ENCODE peak calls at places on chromosome 6, in six cellular contexts. One of them, this sample, is unnamed.
A peak's percentile ranks its signal among the peaks of the same experiment; 100 is the strongest.

GRCh38 chr6:18099501-18099900 is 23.0 kb downstream of the NHLRC1 start:
- DNase-seq in left cardiac atrium: no peak
- DNase-seq in testis: no peak
- DNase-seq in cardiac fibroblast: no peak
- DNase-seq in heart right ventricle: no peak
- DNase-seq in lung microvascular endothelial cell: no peak
- DNase-seq in this sample: no peak

GRCh38 chr6:150298029-150298380 is 70.8 kb upstream of the IYD start:
- DNase-seq in cardiac fibroblast: no peak
- DNase-seq in testis: no peak
- DNase-seq in lung microvascular endothelial cell: no peak
- DNase-seq in heart right ventricle: no peak
- DNase-seq in left cardiac atrium: no peak
- DNase-seq in this sample: no peak

GRCh38 chr6:79632580-79632979 is 1.5 kb downstream of the SH3BGRL2 start:
- DNase-seq in left cardiac atrium: no peak
- DNase-seq in lung microvascular endothelial cell: no peak
- DNase-seq in testis: no peak
- DNase-seq in cardiac fibroblast: no peak
- DNase-seq in heart right ventricle: no peak
- DNase-seq in this sample: no peak

GRCh38 chr6:149062653-149063348 is 254.7 kb upstream of the TAB2 start:
- DNase-seq in heart right ventricle: no peak
- DNase-seq in left cardiac atrium: peak; percentile 21
- DNase-seq in lung microvascular endothelial cell: no peak
- DNase-seq in testis: no peak
- DNase-seq in cardiac fibroblast: no peak
- DNase-seq in this sample: no peak

GRCh38 chr6:111361648-111362047 is 121.4 kb downstream of the REV3L start:
- DNase-seq in testis: peak; percentile 57
- DNase-seq in cardiac fibroblast: peak; percentile 63
- DNase-seq in heart right ventricle: no peak
- DNase-seq in left cardiac atrium: peak; percentile 42
- DNase-seq in lung microvascular endothelial cell: peak; percentile 55
- DNase-seq in this sample: peak; percentile 46

GRCh38 chr6:138769102-138769676 is 4.4 kb upstream of the CCDC28A start:
- DNase-seq in lung microvascular endothelial cell: peak; percentile 72
- DNase-seq in left cardiac atrium: no peak
- DNase-seq in testis: no peak
- DNase-seq in cardiac fibroblast: no peak
- DNase-seq in heart right ventricle: no peak
- DNase-seq in this sample: peak; percentile 18

GRCh38 chr6:66751630-66752029 is 1044.6 kb upstream of the EYS start:
- DNase-seq in heart right ventricle: no peak
- DNase-seq in lung microvascular endothelial cell: no peak
- DNase-seq in testis: no peak
- DNase-seq in cardiac fibroblast: no peak
- DNase-seq in left cardiac atrium: no peak
- DNase-seq in this sample: no peak

GRCh38 chr6:10309826-10310405 is 105.0 kb downstream of the TFAP2A start:
- DNase-seq in lung microvascular endothelial cell: no peak
- DNase-seq in cardiac fibroblast: no peak
- DNase-seq in testis: no peak
- DNase-seq in left cardiac atrium: no peak
- DNase-seq in heart right ventricle: no peak
- DNase-seq in this sample: no peak

GRCh38 chr6:155093430-155093829 is 98.3 kb downstream of the TIAM2 start:
- DNase-seq in heart right ventricle: no peak
- DNase-seq in cardiac fibroblast: peak; percentile 30
- DNase-seq in lung microvascular endothelial cell: no peak
- DNase-seq in left cardiac atrium: no peak
- DNase-seq in testis: no peak
- DNase-seq in this sample: no peak

GRCh38 chr6:80182291-80182690 is 75.8 kb downstream of the BCKDHB start:
- DNase-seq in left cardiac atrium: no peak
- DNase-seq in testis: no peak
- DNase-seq in heart right ventricle: no peak
- DNase-seq in cardiac fibroblast: peak; percentile 55
- DNase-seq in lung microvascular endothelial cell: peak; percentile 42
- DNase-seq in this sample: peak; percentile 36

GRCh38 chr6:89599727-89600126 is 38.8 kb downstream of the LYRM2 start:
- DNase-seq in lung microvascular endothelial cell: no peak
- DNase-seq in left cardiac atrium: no peak
- DNase-seq in cardiac fibroblast: no peak
- DNase-seq in heart right ventricle: no peak
- DNase-seq in testis: peak; percentile 73
- DNase-seq in this sample: no peak

GRCh38 chr6:151497935-151498726 is 4.3 kb downstream of the CCDC170 start:
- DNase-seq in cardiac fibroblast: peak; percentile 43
- DNase-seq in lung microvascular endothelial cell: no peak
- DNase-seq in left cardiac atrium: no peak
- DNase-seq in testis: no peak
- DNase-seq in heart right ventricle: no peak
- DNase-seq in this sample: peak; percentile 64

GRCh38 chr6:53557005-53557715 is 12.3 kb upstream of the GCLC start:
- DNase-seq in testis: no peak
- DNase-seq in cardiac fibroblast: no peak
- DNase-seq in heart right ventricle: no peak
- DNase-seq in left cardiac atrium: no peak
- DNase-seq in lung microvascular endothelial cell: no peak
- DNase-seq in this sample: no peak

GRCh38 chr6:95203153-95203754 is 374.1 kb upstream of the MANEA start:
- DNase-seq in testis: peak; percentile 74
- DNase-seq in lung microvascular endothelial cell: peak; percentile 9
- DNase-seq in cardiac fibroblast: peak; percentile 61
- DNase-seq in left cardiac atrium: no peak
- DNase-seq in heart right ventricle: no peak
- DNase-seq in this sample: peak; percentile 5

GRCh38 chr6:138307816-138308727 is 69.6 kb upstream of the SMIM28 start:
- DNase-seq in lung microvascular endothelial cell: no peak
- DNase-seq in testis: no peak
- DNase-seq in cardiac fibroblast: peak; percentile 29
- DNase-seq in left cardiac atrium: peak; percentile 45
- DNase-seq in heart right ventricle: peak; percentile 39
- DNase-seq in this sample: peak; percentile 25

GRCh38 chr6:115667478-115667996 is 393.2 kb downstream of the FRK start:
- DNase-seq in lung microvascular endothelial cell: no peak
- DNase-seq in cardiac fibroblast: no peak
- DNase-seq in heart right ventricle: no peak
- DNase-seq in testis: no peak
- DNase-seq in left cardiac atrium: no peak
- DNase-seq in this sample: no peak

GRCh38 chr6:168937061-168937460 is 316.6 kb downstream of the THBS2 start:
- DNase-seq in cardiac fibroblast: peak; percentile 14
- DNase-seq in left cardiac atrium: no peak
- DNase-seq in testis: no peak
- DNase-seq in heart right ventricle: no peak
- DNase-seq in lung microvascular endothelial cell: no peak
- DNase-seq in this sample: no peak

GRCh38 chr6:11714116-11714797 is 64.3 kb downstream of the ADTRP start:
- DNase-seq in heart right ventricle: no peak
- DNase-seq in lung microvascular endothelial cell: no peak
- DNase-seq in testis: no peak
- DNase-seq in cardiac fibroblast: no peak
- DNase-seq in left cardiac atrium: no peak
- DNase-seq in this sample: no peak

GRCh38 chr6:45423901-45424627 is 46.3 kb upstream of the SUPT3H start:
- DNase-seq in heart right ventricle: peak; percentile 30
- DNase-seq in cardiac fibroblast: no peak
- DNase-seq in testis: peak; percentile 18
- DNase-seq in lung microvascular endothelial cell: peak; percentile 19
- DNase-seq in left cardiac atrium: peak; percentile 23
- DNase-seq in this sample: no peak

GRCh38 chr6:68447112-68447511 is 188.0 kb upstream of the ADGRB3 start:
- DNase-seq in heart right ventricle: no peak
- DNase-seq in left cardiac atrium: no peak
- DNase-seq in lung microvascular endothelial cell: no peak
- DNase-seq in cardiac fibroblast: no peak
- DNase-seq in testis: no peak
- DNase-seq in this sample: no peak

GRCh38 chr6:3484946-3485345 is 28.1 kb upstream of the SLC22A23 start:
- DNase-seq in testis: no peak
- DNase-seq in cardiac fibroblast: no peak
- DNase-seq in lung microvascular endothelial cell: no peak
- DNase-seq in left cardiac atrium: no peak
- DNase-seq in heart right ventricle: no peak
- DNase-seq in this sample: no peak

GRCh38 chr6:142718667-142719191 is 226.2 kb downstream of the HIVEP2 start:
- DNase-seq in testis: no peak
- DNase-seq in heart right ventricle: no peak
- DNase-seq in left cardiac atrium: no peak
- DNase-seq in lung microvascular endothelial cell: no peak
- DNase-seq in cardiac fibroblast: no peak
- DNase-seq in this sample: no peak

GRCh38 chr6:149012040-149012545 is 265.3 kb downstream of the UST start:
- DNase-seq in heart right ventricle: no peak
- DNase-seq in left cardiac atrium: no peak
- DNase-seq in cardiac fibroblast: peak; percentile 92
- DNase-seq in testis: no peak
- DNase-seq in lung microvascular endothelial cell: peak; percentile 88
- DNase-seq in this sample: peak; percentile 99

GRCh38 chr6:32947552-32948465 is 5.1 kb downstream of the HLA-DMA start:
- DNase-seq in testis: peak; percentile 60
- DNase-seq in cardiac fibroblast: peak; percentile 50
- DNase-seq in left cardiac atrium: no peak
- DNase-seq in lung microvascular endothelial cell: peak; percentile 54
- DNase-seq in heart right ventricle: no peak
- DNase-seq in this sample: peak; percentile 36

GRCh38 chr6:37208793-37209192 is 38.8 kb downstream of the PIM1 start:
- DNase-seq in left cardiac atrium: no peak
- DNase-seq in heart right ventricle: no peak
- DNase-seq in cardiac fibroblast: no peak
- DNase-seq in testis: no peak
- DNase-seq in lung microvascular endothelial cell: no peak
- DNase-seq in this sample: no peak

GRCh38 chr6:71468841-71469750 is 180.5 kb downstream of the OGFRL1 start:
- DNase-seq in testis: peak; percentile 47
- DNase-seq in left cardiac atrium: peak; percentile 21
- DNase-seq in heart right ventricle: no peak
- DNase-seq in cardiac fibroblast: peak; percentile 86
- DNase-seq in lung microvascular endothelial cell: no peak
- DNase-seq in this sample: peak; percentile 81

GRCh38 chr6:41239467-41240159 is 11.5 kb downstream of the TREML4 start:
- DNase-seq in lung microvascular endothelial cell: no peak
- DNase-seq in heart right ventricle: no peak
- DNase-seq in testis: no peak
- DNase-seq in cardiac fibroblast: no peak
- DNase-seq in left cardiac atrium: no peak
- DNase-seq in this sample: no peak

GRCh38 chr6:149077208-149077607 is 240.3 kb upstream of the TAB2 start:
- DNase-seq in heart right ventricle: no peak
- DNase-seq in cardiac fibroblast: peak; percentile 67
- DNase-seq in testis: no peak
- DNase-seq in lung microvascular endothelial cell: no peak
- DNase-seq in left cardiac atrium: no peak
- DNase-seq in this sample: peak; percentile 50

GRCh38 chr6:38938741-38939140 is 109.8 kb upstream of the GLP1R start:
- DNase-seq in testis: no peak
- DNase-seq in lung microvascular endothelial cell: no peak
- DNase-seq in heart right ventricle: no peak
- DNase-seq in cardiac fibroblast: no peak
- DNase-seq in left cardiac atrium: no peak
- DNase-seq in this sample: no peak

GRCh38 chr6:43070028-43070632 is 6.0 kb upstream of the PTK7 start:
- DNase-seq in cardiac fibroblast: peak; percentile 78
- DNase-seq in left cardiac atrium: no peak
- DNase-seq in testis: no peak
- DNase-seq in heart right ventricle: no peak
- DNase-seq in lung microvascular endothelial cell: peak; percentile 55
- DNase-seq in this sample: peak; percentile 78

GRCh38 chr6:47785187-47785586 is 3.4 kb downstream of the OPN5 start:
- DNase-seq in testis: no peak
- DNase-seq in left cardiac atrium: no peak
- DNase-seq in lung microvascular endothelial cell: no peak
- DNase-seq in heart right ventricle: no peak
- DNase-seq in cardiac fibroblast: no peak
- DNase-seq in this sample: no peak

GRCh38 chr6:133774356-133774755 is 114.6 kb upstream of the TCF21 start:
- DNase-seq in cardiac fibroblast: peak; percentile 87
- DNase-seq in testis: no peak
- DNase-seq in left cardiac atrium: no peak
- DNase-seq in heart right ventricle: no peak
- DNase-seq in lung microvascular endothelial cell: peak; percentile 78
- DNase-seq in this sample: peak; percentile 37

GRCh38 chr6:22367331-22367730 is 70.5 kb upstream of the PRL start:
- DNase-seq in lung microvascular endothelial cell: no peak
- DNase-seq in left cardiac atrium: no peak
- DNase-seq in testis: no peak
- DNase-seq in cardiac fibroblast: no peak
- DNase-seq in heart right ventricle: no peak
- DNase-seq in this sample: no peak

This sample was measured in fibroblast of villous mesenchyme.